ENCODE peak calls at places on chromosomes 4 and X, in six cellular contexts. One of them, this sample, is unnamed.

GRCh38 chr4:126344472-126344871 is 1029.7 kb downstream of the FAT4 start:
- DNase-seq in GM23248: no peak
- DNase-seq in cardiac muscle cell: no peak
- DNase-seq in CD4-positive, alpha-beta memory T cell: no peak
- DNase-seq in lung: no peak
- DNase-seq in HepG2: no peak
- DNase-seq in this sample: no peak

GRCh38 chr4:134324179-134324578 is 122.6 kb upstream of the PABPC4L start:
- DNase-seq in CD4-positive, alpha-beta memory T cell: no peak
- DNase-seq in cardiac muscle cell: no peak
- DNase-seq in lung: no peak
- DNase-seq in HepG2: no peak
- DNase-seq in GM23248: no peak
- DNase-seq in this sample: no peak

GRCh38 chr4:153645183-153645582 is 38.9 kb upstream of the TLR2 start:
- DNase-seq in GM23248: no peak
- DNase-seq in cardiac muscle cell: no peak
- DNase-seq in CD4-positive, alpha-beta memory T cell: no peak
- DNase-seq in lung: no peak
- DNase-seq in HepG2: no peak
- DNase-seq in this sample: no peak

GRCh38 chr4:146648384-146648783 is 9.7 kb downstream of the POU4F2 start:
- DNase-seq in lung: no peak
- DNase-seq in HepG2: no peak
- DNase-seq in CD4-positive, alpha-beta memory T cell: no peak
- DNase-seq in GM23248: no peak
- DNase-seq in cardiac muscle cell: no peak
- DNase-seq in this sample: no peak

GRCh38 chr4:8391972-8392371 is 48.6 kb downstream of the ACOX3 start:
- DNase-seq in lung: peak
- DNase-seq in GM23248: peak
- DNase-seq in cardiac muscle cell: no peak
- DNase-seq in CD4-positive, alpha-beta memory T cell: no peak
- DNase-seq in HepG2: no peak
- DNase-seq in this sample: no peak

GRCh38 chrX:44012484-44013096 is 39.4 kb upstream of the NDP start:
- DNase-seq in lung: peak
- DNase-seq in HepG2: no peak
- DNase-seq in cardiac muscle cell: no peak
- DNase-seq in GM23248: peak
- DNase-seq in CD4-positive, alpha-beta memory T cell: no peak
- DNase-seq in this sample: no peak

GRCh38 chr4:149997881-149998421 is 80.3 kb upstream of the DCLK2 start:
- DNase-seq in lung: no peak
- DNase-seq in CD4-positive, alpha-beta memory T cell: no peak
- DNase-seq in GM23248: peak
- DNase-seq in HepG2: peak
- DNase-seq in cardiac muscle cell: no peak
- DNase-seq in this sample: no peak

GRCh38 chr4:177596035-177596434 is 153.8 kb upstream of the AGA start:
- DNase-seq in GM23248: peak
- DNase-seq in cardiac muscle cell: peak
- DNase-seq in HepG2: peak
- DNase-seq in lung: no peak
- DNase-seq in CD4-positive, alpha-beta memory T cell: no peak
- DNase-seq in this sample: no peak

GRCh38 chr4:52273885-52274284 is 222.8 kb downstream of the SPATA18 start:
- DNase-seq in lung: no peak
- DNase-seq in HepG2: no peak
- DNase-seq in cardiac muscle cell: no peak
- DNase-seq in GM23248: no peak
- DNase-seq in CD4-positive, alpha-beta memory T cell: no peak
- DNase-seq in this sample: no peak

GRCh38 chr4:21948347-21949072 is at the start of gene KCNIP4:
- DNase-seq in lung: no peak
- DNase-seq in GM23248: peak
- DNase-seq in cardiac muscle cell: peak
- DNase-seq in CD4-positive, alpha-beta memory T cell: no peak
- DNase-seq in HepG2: no peak
- DNase-seq in this sample: no peak

GRCh38 chrX:11929476-11929875 is 171.4 kb downstream of the MSL3 start:
- DNase-seq in lung: no peak
- DNase-seq in HepG2: no peak
- DNase-seq in cardiac muscle cell: no peak
- DNase-seq in GM23248: no peak
- DNase-seq in CD4-positive, alpha-beta memory T cell: no peak
- DNase-seq in this sample: no peak

GRCh38 chrX:46574941-46575381 is 1.4 kb downstream of the CHST7 start:
- DNase-seq in lung: no peak
- DNase-seq in CD4-positive, alpha-beta memory T cell: peak
- DNase-seq in GM23248: peak
- DNase-seq in cardiac muscle cell: peak
- DNase-seq in HepG2: no peak
- DNase-seq in this sample: peak

GRCh38 chr4:171983935-171984805 is 171.0 kb downstream of the GALNTL6 start:
- DNase-seq in cardiac muscle cell: no peak
- DNase-seq in HepG2: no peak
- DNase-seq in lung: no peak
- DNase-seq in CD4-positive, alpha-beta memory T cell: no peak
- DNase-seq in GM23248: no peak
- DNase-seq in this sample: no peak

GRCh38 chr4:83387922-83388676 is 53.5 kb upstream of the HPSE start:
- DNase-seq in lung: no peak
- DNase-seq in GM23248: peak
- DNase-seq in CD4-positive, alpha-beta memory T cell: peak
- DNase-seq in cardiac muscle cell: no peak
- DNase-seq in HepG2: no peak
- DNase-seq in this sample: no peak

GRCh38 chr4:105122334-105122733 is 24.3 kb upstream of the TET2 start:
- DNase-seq in cardiac muscle cell: peak
- DNase-seq in CD4-positive, alpha-beta memory T cell: no peak
- DNase-seq in HepG2: no peak
- DNase-seq in GM23248: peak
- DNase-seq in lung: no peak
- DNase-seq in this sample: no peak

GRCh38 chr4:61805979-61806378 is 605.9 kb downstream of the ADGRL3 start:
- DNase-seq in GM23248: no peak
- DNase-seq in cardiac muscle cell: no peak
- DNase-seq in HepG2: no peak
- DNase-seq in lung: no peak
- DNase-seq in CD4-positive, alpha-beta memory T cell: no peak
- DNase-seq in this sample: no peak

GRCh38 chr4:86934147-86934771 is 552 bp upstream of the AFF1 start:
- DNase-seq in GM23248: peak
- DNase-seq in lung: no peak
- DNase-seq in HepG2: no peak
- DNase-seq in cardiac muscle cell: peak
- DNase-seq in CD4-positive, alpha-beta memory T cell: no peak
- DNase-seq in this sample: no peak

GRCh38 chrX:40735318-40736169 is at the start of gene MED14:
- DNase-seq in lung: peak
- DNase-seq in HepG2: peak
- DNase-seq in GM23248: peak
- DNase-seq in cardiac muscle cell: peak
- DNase-seq in CD4-positive, alpha-beta memory T cell: peak
- DNase-seq in this sample: peak

GRCh38 chrX:81957900-81958545 is 756.1 kb downstream of the SH3BGRL start:
- DNase-seq in cardiac muscle cell: peak
- DNase-seq in lung: no peak
- DNase-seq in GM23248: peak
- DNase-seq in HepG2: no peak
- DNase-seq in CD4-positive, alpha-beta memory T cell: peak
- DNase-seq in this sample: no peak

GRCh38 chr4:101977096-101977495 is 186.6 kb downstream of the BANK1 start:
- DNase-seq in HepG2: no peak
- DNase-seq in GM23248: peak
- DNase-seq in CD4-positive, alpha-beta memory T cell: no peak
- DNase-seq in lung: peak
- DNase-seq in cardiac muscle cell: no peak
- DNase-seq in this sample: no peak

GRCh38 chr4:147638942-147639341 is 21.7 kb downstream of the TMEM184C start:
- DNase-seq in cardiac muscle cell: no peak
- DNase-seq in HepG2: no peak
- DNase-seq in lung: no peak
- DNase-seq in CD4-positive, alpha-beta memory T cell: no peak
- DNase-seq in GM23248: no peak
- DNase-seq in this sample: no peak

GRCh38 chr4:176236909-176237308 is 32.1 kb downstream of the ASB5 start:
- DNase-seq in GM23248: peak
- DNase-seq in CD4-positive, alpha-beta memory T cell: no peak
- DNase-seq in lung: no peak
- DNase-seq in cardiac muscle cell: no peak
- DNase-seq in HepG2: no peak
- DNase-seq in this sample: no peak

GRCh38 chr4:95217197-95217596 is 331.6 kb downstream of the UNC5C start:
- DNase-seq in GM23248: no peak
- DNase-seq in HepG2: no peak
- DNase-seq in CD4-positive, alpha-beta memory T cell: no peak
- DNase-seq in cardiac muscle cell: no peak
- DNase-seq in lung: no peak
- DNase-seq in this sample: no peak

GRCh38 chr4:168856312-168856711 is 153.7 kb downstream of the CBR4 start:
- DNase-seq in lung: no peak
- DNase-seq in cardiac muscle cell: no peak
- DNase-seq in GM23248: peak
- DNase-seq in HepG2: no peak
- DNase-seq in CD4-positive, alpha-beta memory T cell: no peak
- DNase-seq in this sample: no peak

GRCh38 chr4:67451464-67451863 is 93.8 kb downstream of the CENPC start:
- DNase-seq in HepG2: no peak
- DNase-seq in lung: no peak
- DNase-seq in GM23248: peak
- DNase-seq in CD4-positive, alpha-beta memory T cell: no peak
- DNase-seq in cardiac muscle cell: no peak
- DNase-seq in this sample: no peak

DNA sequence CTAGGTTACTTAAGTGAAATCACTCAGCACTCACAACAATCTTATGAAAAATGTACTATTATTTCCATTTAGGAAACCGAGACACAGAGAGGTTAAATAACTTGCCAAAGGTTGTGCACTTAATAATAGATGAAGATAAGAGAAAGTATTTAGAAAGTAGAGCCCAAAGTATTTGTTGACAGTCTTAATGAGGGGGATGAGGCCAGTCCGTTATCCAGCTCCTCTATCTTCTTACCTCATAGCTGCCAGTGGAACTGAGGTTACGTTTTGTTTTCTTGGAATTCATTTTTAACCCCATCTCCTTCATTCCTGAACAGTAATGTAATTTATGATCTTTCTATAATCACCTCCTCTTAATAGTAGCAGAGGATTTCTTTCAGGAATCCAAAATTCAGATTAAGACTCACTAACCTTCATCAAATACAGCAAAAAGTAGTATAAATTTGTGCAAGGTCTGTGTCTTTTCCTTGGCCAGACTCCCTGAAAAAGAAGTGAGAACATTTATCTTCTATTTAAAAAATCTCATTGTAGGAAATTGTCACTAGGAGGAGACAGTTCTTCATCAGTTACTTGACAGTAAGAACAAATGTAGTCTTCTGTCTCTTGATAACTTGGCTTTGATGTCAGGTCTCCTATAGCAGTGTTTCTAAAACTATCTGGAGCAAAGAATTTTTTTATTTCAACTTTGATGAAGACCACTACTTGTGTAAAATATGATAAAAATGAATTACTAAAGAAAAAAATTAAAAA is 35.5 kb downstream of the F8 start:
- DNase-seq in lung: no peak
- DNase-seq in HepG2: no peak
- DNase-seq in GM23248: peak
- DNase-seq in cardiac muscle cell: no peak
- DNase-seq in CD4-positive, alpha-beta memory T cell: no peak
- DNase-seq in this sample: no peak
- H3K4me3 ChIP-seq in lung: no peak
- H3K4me3 ChIP-seq in HepG2: no peak
- H3K4me3 ChIP-seq in GM23248: no peak
- H3K4me3 ChIP-seq in cardiac muscle cell: no peak
- H3K4me3 ChIP-seq in CD4-positive, alpha-beta memory T cell: no peak
- H3K4me3 ChIP-seq in this sample: no peak

GRCh38 chr4:40630335-40631021 is 814 bp upstream of the RBM47 start:
- DNase-seq in GM23248: no peak
- DNase-seq in CD4-positive, alpha-beta memory T cell: no peak
- DNase-seq in cardiac muscle cell: peak
- DNase-seq in lung: peak
- DNase-seq in HepG2: no peak
- DNase-seq in this sample: no peak
- H3K4me3 ChIP-seq in GM23248: no peak
- H3K4me3 ChIP-seq in CD4-positive, alpha-beta memory T cell: no peak
- H3K4me3 ChIP-seq in cardiac muscle cell: peak
- H3K4me3 ChIP-seq in lung: peak
- H3K4me3 ChIP-seq in HepG2: no peak
- H3K4me3 ChIP-seq in this sample: peak

DNA sequence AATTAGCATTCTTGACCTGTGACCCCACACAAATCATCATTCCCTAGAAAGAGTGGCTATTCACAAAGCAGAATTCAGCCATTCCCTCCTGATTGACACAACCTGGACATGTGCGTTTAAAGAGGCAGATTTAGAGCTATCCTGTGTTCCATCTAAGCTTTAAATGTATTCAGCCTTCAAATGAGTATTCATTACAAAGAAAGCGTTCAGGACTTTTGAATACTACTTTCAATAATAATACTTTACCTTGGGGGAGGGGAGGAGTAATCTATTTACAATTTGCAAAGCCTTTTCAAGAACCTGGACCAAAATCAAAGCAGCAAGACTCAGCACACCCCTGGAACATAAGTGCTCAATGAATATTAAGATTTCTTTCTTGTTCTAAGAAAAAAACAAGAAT is 22.5 kb upstream of the GPC4 start:
- DNase-seq in cardiac muscle cell: no peak
- DNase-seq in GM23248: no peak
- DNase-seq in HepG2: no peak
- DNase-seq in lung: no peak
- DNase-seq in CD4-positive, alpha-beta memory T cell: no peak
- DNase-seq in this sample: no peak
- H3K4me3 ChIP-seq in cardiac muscle cell: no peak
- H3K4me3 ChIP-seq in GM23248: no peak
- H3K4me3 ChIP-seq in HepG2: no peak
- H3K4me3 ChIP-seq in lung: no peak
- H3K4me3 ChIP-seq in CD4-positive, alpha-beta memory T cell: no peak
- H3K4me3 ChIP-seq in this sample: no peak

GRCh38 chrX:135973025-135973547 is 702 bp downstream of the MMGT1 start:
- DNase-seq in cardiac muscle cell: peak
- DNase-seq in GM23248: peak
- DNase-seq in lung: no peak
- DNase-seq in HepG2: no peak
- DNase-seq in CD4-positive, alpha-beta memory T cell: no peak
- DNase-seq in this sample: no peak
- H3K4me3 ChIP-seq in cardiac muscle cell: peak
- H3K4me3 ChIP-seq in GM23248: peak
- H3K4me3 ChIP-seq in lung: peak
- H3K4me3 ChIP-seq in HepG2: peak
- H3K4me3 ChIP-seq in CD4-positive, alpha-beta memory T cell: peak
- H3K4me3 ChIP-seq in this sample: peak

GRCh38 chrX:9467181-9467580 is 2.3 kb downstream of the TBL1X start:
- DNase-seq in GM23248: no peak
- DNase-seq in CD4-positive, alpha-beta memory T cell: no peak
- DNase-seq in HepG2: no peak
- DNase-seq in lung: no peak
- DNase-seq in cardiac muscle cell: no peak
- DNase-seq in this sample: no peak
- H3K4me3 ChIP-seq in GM23248: no peak
- H3K4me3 ChIP-seq in CD4-positive, alpha-beta memory T cell: no peak
- H3K4me3 ChIP-seq in HepG2: peak
- H3K4me3 ChIP-seq in lung: no peak
- H3K4me3 ChIP-seq in cardiac muscle cell: no peak
- H3K4me3 ChIP-seq in this sample: peak